ENCODE peak calls at places on chromosomes 4 and X, in eight cellular contexts. K, C, M, H, V, P, G and Y are unnamed samples.

GRCh38 chr4:104382961-104383360 is 111.7 kb downstream of the CXXC4 start:
- DNase-seq in K (no peak), C (no peak), M (no peak), H (no peak), V (no peak), P (no peak), G (no peak), Y (no peak)

GRCh38 chr4:56752985-56753384 is 68.5 kb downstream of the SPINK2 start:
- DNase-seq in K (no peak), C (no peak), M (no peak), H (no peak), V (no peak), P (no peak), G (no peak), Y (no peak)

GRCh38 chr4:47567511-47567910 is 82.4 kb downstream of the ATP10D start:
- DNase-seq in K (no peak), C (no peak), M (no peak), H (no peak), V (no peak), P (no peak), G (peak; percentile 43), Y (no peak)

GRCh38 chr4:56681158-56681848 is at the start of gene HOPX:
- DNase-seq in K (peak; percentile 86), C (no peak), M (peak; percentile 40), H (no peak), V (no peak), P (peak; percentile 42), G (no peak), Y (no peak)

GRCh38 chr4:95510877-95511276 is 37.9 kb downstream of the UNC5C start:
- DNase-seq in K (no peak), C (no peak), M (no peak), H (no peak), V (no peak), P (no peak), G (no peak), Y (no peak)

GRCh38 chr4:8672486-8672885 is 79.9 kb downstream of the CPZ start:
- DNase-seq in K (no peak), C (no peak), M (no peak), H (no peak), V (no peak), P (no peak), G (no peak), Y (no peak)

GRCh38 chr4:64729561-64729960 is 320.3 kb upstream of the TECRL start:
- DNase-seq in K (no peak), C (no peak), M (no peak), H (no peak), V (no peak), P (no peak), G (no peak), Y (no peak)

GRCh38 chr4:1002131-1002630 is 9.0 kb upstream of the SLC26A1 start:
- DNase-seq in K (peak; percentile 54), C (no peak), M (no peak), H (no peak), V (no peak), P (no peak), G (no peak), Y (no peak)

GRCh38 chrX:9947395-9947794 is 19.8 kb upstream of the CLDN34 start:
- DNase-seq in K (no peak), C (no peak), M (no peak), H (no peak), V (no peak), P (no peak), G (no peak), Y (no peak)

GRCh38 chrX:64536740-64537139 is 141.5 kb upstream of the MTMR8 start:
- DNase-seq in K (no peak), C (no peak), M (no peak), H (no peak), V (no peak), P (no peak), G (no peak), Y (no peak)

DNA sequence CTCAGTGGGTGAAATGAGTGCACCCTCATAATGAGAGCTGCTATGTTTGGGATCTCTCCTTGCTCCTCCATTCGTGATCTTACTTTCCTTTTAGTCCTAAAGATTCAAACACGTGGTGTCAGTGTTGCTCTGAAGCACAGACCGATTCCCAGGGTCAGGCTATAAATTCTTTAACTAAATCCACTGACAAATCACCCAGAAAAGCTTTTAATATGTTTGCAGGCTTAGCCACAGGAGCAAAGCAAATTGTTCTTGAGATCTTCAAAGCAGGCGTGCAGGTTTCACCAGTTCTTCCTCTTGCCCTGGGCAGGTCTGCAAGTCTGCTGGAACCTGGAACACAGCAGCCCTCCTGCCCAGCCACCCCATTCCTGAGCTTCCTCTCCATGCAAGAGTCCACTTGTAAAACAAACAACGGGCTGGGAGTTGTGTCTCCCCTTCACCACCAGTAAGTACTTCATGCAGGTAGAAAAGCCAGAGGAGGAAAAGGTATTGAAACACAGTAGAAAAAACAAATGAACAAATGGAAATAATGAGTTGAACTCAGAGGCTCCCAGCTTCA is 70.1 kb upstream of the ENPP6 start:
- DNase-seq in K (peak; percentile 81), C (peak; percentile 11), M (no peak), H (peak; percentile 46), V (no peak), P (no peak), G (peak; percentile 68), Y (peak; percentile 63)
- TF ChIP-seq CTCF in K (peak; percentile 23), C (peak; percentile 27), M (peak; percentile 17), H (peak; percentile 15), V (no peak), P (peak; percentile 23), G (peak; percentile 57), Y (peak; percentile 50)

GRCh38 chr4:6341696-6342095 is 72.0 kb downstream of the WFS1 start:
- DNase-seq in K (no peak), C (no peak), M (no peak), H (no peak), V (no peak), P (no peak), G (no peak), Y (no peak)

GRCh38 chr4:6345096-6345830 is 75.6 kb downstream of the WFS1 start:
- DNase-seq in K (no peak), C (no peak), M (no peak), H (no peak), V (no peak), P (no peak), G (no peak), Y (no peak)

GRCh38 chr4:6345866-6346265 is 76.2 kb downstream of the WFS1 start:
- DNase-seq in K (no peak), C (no peak), M (no peak), H (no peak), V (no peak), P (no peak), G (no peak), Y (no peak)

GRCh38 chr4:6342530-6343293 is 73.1 kb downstream of the WFS1 start:
- DNase-seq in K (no peak), C (no peak), M (no peak), H (no peak), V (no peak), P (no peak), G (peak; percentile 27), Y (peak; percentile 49)

GRCh38 chr4:6343950-6344408 is 74.3 kb downstream of the WFS1 start:
- DNase-seq in K (no peak), C (peak; percentile 8), M (no peak), H (peak; percentile 42), V (no peak), P (no peak), G (peak; percentile 80), Y (no peak)
- TF ChIP-seq CTCF in K (no peak), C (no peak), M (no peak), H (no peak), V (no peak), P (no peak), G (no peak), Y (peak; percentile 40)

GRCh38 chr4:2008671-2008920 is 178 bp downstream of the NELFA start:
- DNase-seq in K (no peak), C (no peak), M (no peak), H (no peak), V (no peak), P (no peak), G (no peak), Y (no peak)
- TF ChIP-seq CTCF in K (no peak), C (no peak), M (no peak), H (no peak), V (no peak), P (no peak), G (no peak), Y (peak; percentile 2)

DNA sequence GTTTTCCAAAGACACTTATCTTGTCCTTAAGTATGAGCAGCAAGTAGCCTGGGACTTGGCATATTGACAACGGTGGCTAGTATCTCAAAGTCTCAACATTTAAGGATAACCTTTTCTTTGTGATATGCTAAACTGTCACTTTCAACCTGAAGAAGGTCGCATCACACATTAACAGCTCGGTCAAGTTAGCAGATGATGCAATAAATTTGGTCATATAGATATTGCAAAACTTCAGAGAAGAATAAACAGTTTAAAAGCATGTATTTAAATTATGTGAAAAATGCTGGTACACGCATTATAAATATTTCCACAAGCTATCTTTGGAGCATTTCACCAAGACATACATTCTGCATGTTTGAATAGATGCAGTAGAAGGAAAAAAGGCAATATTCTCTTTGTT is 24.4 kb downstream of the ARHGAP6 start:
- DNase-seq in K (no peak), C (no peak), M (no peak), H (peak; percentile 11), V (no peak), P (no peak), G (no peak), Y (no peak)
- TF ChIP-seq CTCF in K (no peak), C (no peak), M (no peak), H (no peak), V (no peak), P (no peak), G (no peak), Y (no peak)

GRCh38 chr4:86818845-86819244 is 30.3 kb downstream of the SLC10A6 start:
- DNase-seq in K (no peak), C (no peak), M (no peak), H (no peak), V (no peak), P (no peak), G (no peak), Y (no peak)
- TF ChIP-seq CTCF in K (no peak), C (no peak), M (no peak), H (no peak), V (no peak), P (no peak), G (no peak), Y (peak; percentile 14)